ENCODE peak calls at places on chromosomes 1 and 21, in nine cellular contexts. One of them, this sample, is unnamed.

GRCh38 chr1:70319750-70320149 is 34.8 kb downstream of the ANKRD13C start:
- DNase-seq in HFF-Myc: no peak
- DNase-seq in cardiac fibroblast: peak
- DNase-seq in colonic mucosa: no peak
- DNase-seq in A549: peak
- DNase-seq in dorsolateral prefrontal cortex: no peak
- DNase-seq in Panc1: peak
- DNase-seq in adrenal gland: no peak
- DNase-seq in left ventricle myocardium inferior: no peak
- DNase-seq in this sample: peak

GRCh38 chr1:244012232-244012631 is 38.9 kb upstream of the ZBTB18 start:
- DNase-seq in dorsolateral prefrontal cortex: no peak
- DNase-seq in cardiac fibroblast: peak
- DNase-seq in Panc1: no peak
- DNase-seq in HFF-Myc: no peak
- DNase-seq in colonic mucosa: no peak
- DNase-seq in left ventricle myocardium inferior: no peak
- DNase-seq in A549: no peak
- DNase-seq in adrenal gland: peak
- DNase-seq in this sample: peak

GRCh38 chr1:234409328-234409727 is 36.1 kb downstream of the COA6 start:
- DNase-seq in A549: peak
- DNase-seq in colonic mucosa: no peak
- DNase-seq in Panc1: no peak
- DNase-seq in left ventricle myocardium inferior: no peak
- DNase-seq in HFF-Myc: no peak
- DNase-seq in cardiac fibroblast: no peak
- DNase-seq in dorsolateral prefrontal cortex: no peak
- DNase-seq in adrenal gland: no peak
- DNase-seq in this sample: peak

GRCh38 chr1:51423098-51423821 is 92.9 kb upstream of the TTC39A start:
- DNase-seq in left ventricle myocardium inferior: no peak
- DNase-seq in adrenal gland: peak
- DNase-seq in HFF-Myc: no peak
- DNase-seq in Panc1: no peak
- DNase-seq in colonic mucosa: no peak
- DNase-seq in cardiac fibroblast: peak
- DNase-seq in dorsolateral prefrontal cortex: no peak
- DNase-seq in A549: no peak
- DNase-seq in this sample: peak

GRCh38 chr1:169486281-169486904 is 649 bp upstream of the SLC19A2 start:
- DNase-seq in left ventricle myocardium inferior: no peak
- DNase-seq in dorsolateral prefrontal cortex: no peak
- DNase-seq in adrenal gland: peak
- DNase-seq in Panc1: no peak
- DNase-seq in A549: no peak
- DNase-seq in HFF-Myc: no peak
- DNase-seq in colonic mucosa: no peak
- DNase-seq in cardiac fibroblast: peak
- DNase-seq in this sample: peak

GRCh38 chr1:209505044-209505443 is 78.5 kb upstream of the CAMK1G start:
- DNase-seq in HFF-Myc: no peak
- DNase-seq in left ventricle myocardium inferior: no peak
- DNase-seq in adrenal gland: no peak
- DNase-seq in Panc1: no peak
- DNase-seq in dorsolateral prefrontal cortex: no peak
- DNase-seq in cardiac fibroblast: no peak
- DNase-seq in colonic mucosa: no peak
- DNase-seq in A549: no peak
- DNase-seq in this sample: no peak

GRCh38 chr1:90959352-90960206 is 62.3 kb downstream of the ZNF644 start:
- DNase-seq in cardiac fibroblast: peak
- DNase-seq in left ventricle myocardium inferior: no peak
- DNase-seq in colonic mucosa: no peak
- DNase-seq in HFF-Myc: no peak
- DNase-seq in A549: no peak
- DNase-seq in Panc1: peak
- DNase-seq in adrenal gland: no peak
- DNase-seq in dorsolateral prefrontal cortex: no peak
- DNase-seq in this sample: peak

GRCh38 chr1:177432897-177433296 is 262.1 kb downstream of the BRINP2 start:
- DNase-seq in colonic mucosa: no peak
- DNase-seq in A549: no peak
- DNase-seq in left ventricle myocardium inferior: no peak
- DNase-seq in HFF-Myc: no peak
- DNase-seq in dorsolateral prefrontal cortex: no peak
- DNase-seq in cardiac fibroblast: no peak
- DNase-seq in Panc1: no peak
- DNase-seq in adrenal gland: no peak
- DNase-seq in this sample: peak

GRCh38 chr1:157154940-157155514 is 16.8 kb upstream of the ETV3 start:
- DNase-seq in left ventricle myocardium inferior: peak
- DNase-seq in dorsolateral prefrontal cortex: no peak
- DNase-seq in cardiac fibroblast: peak
- DNase-seq in HFF-Myc: no peak
- DNase-seq in Panc1: no peak
- DNase-seq in adrenal gland: peak
- DNase-seq in colonic mucosa: peak
- DNase-seq in A549: peak
- DNase-seq in this sample: peak

DNA sequence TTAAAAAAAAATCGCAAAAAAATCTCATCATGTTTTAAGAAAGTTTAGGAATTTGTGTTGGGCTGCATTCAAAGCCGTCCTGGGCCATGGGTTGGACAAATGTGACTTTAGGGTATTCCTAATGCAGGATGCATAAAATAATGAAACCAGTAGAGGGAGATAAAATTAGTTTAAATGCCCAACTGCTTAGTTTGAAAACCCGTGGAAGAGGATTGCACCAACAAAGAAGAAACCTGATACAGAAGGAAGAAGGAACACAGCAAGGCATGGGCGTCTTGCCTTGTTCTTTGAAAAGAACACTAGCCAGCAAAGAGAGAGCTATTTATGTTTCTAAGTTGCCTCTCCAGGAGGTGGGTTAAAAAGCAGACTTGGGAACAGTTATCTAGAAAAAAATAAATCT is 37.9 kb downstream of the WDR3 start:
- DNase-seq in adrenal gland: no peak
- DNase-seq in Panc1: no peak
- DNase-seq in left ventricle myocardium inferior: no peak
- DNase-seq in A549: peak
- DNase-seq in HFF-Myc: peak
- DNase-seq in dorsolateral prefrontal cortex: no peak
- DNase-seq in cardiac fibroblast: peak
- DNase-seq in colonic mucosa: no peak
- DNase-seq in this sample: peak
- TF ChIP-seq CTCF in adrenal gland: peak
- TF ChIP-seq CTCF in Panc1: peak
- TF ChIP-seq CTCF in left ventricle myocardium inferior: no peak
- TF ChIP-seq CTCF in A549: no peak
- TF ChIP-seq CTCF in HFF-Myc: peak
- TF ChIP-seq CTCF in dorsolateral prefrontal cortex: no peak
- TF ChIP-seq CTCF in cardiac fibroblast: no peak
- TF ChIP-seq CTCF in colonic mucosa: no peak
- TF ChIP-seq CTCF in this sample: peak

DNA sequence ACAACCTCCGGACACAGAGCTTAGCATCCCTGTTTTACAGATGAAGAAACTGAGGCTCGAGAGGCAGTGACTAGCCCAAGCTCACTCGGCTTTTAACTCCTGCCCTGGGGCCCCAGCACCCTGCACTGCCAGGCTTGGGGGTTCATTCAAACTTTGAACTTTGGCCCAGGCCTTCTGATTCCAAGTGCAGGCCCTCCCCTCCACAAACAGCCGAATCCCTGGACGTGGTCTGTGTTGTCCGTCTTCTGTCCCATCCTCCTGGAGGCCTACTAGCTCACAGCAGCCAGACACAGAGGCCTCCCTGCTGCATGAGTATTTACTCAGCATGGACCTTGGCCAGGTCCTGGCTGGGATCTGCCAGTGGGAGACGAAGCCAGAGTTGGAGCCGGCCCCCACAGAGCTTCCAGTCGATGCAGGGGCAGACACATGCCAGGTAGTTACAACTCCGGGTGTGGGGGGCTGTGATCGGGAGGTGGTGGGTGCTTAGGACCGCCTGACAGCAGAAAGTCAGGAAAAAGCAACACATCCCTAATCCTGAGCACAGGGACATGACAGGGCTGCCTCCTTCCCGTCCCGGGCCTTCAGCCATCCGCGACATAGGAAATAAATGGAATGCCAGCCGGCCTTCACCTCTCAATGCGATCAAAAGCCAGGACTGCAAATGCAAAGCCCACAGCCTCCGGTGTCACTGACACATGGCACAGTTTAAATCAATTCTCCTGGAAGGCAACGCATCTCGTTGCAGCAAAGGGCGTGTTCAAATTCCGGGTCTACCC is 7.4 kb downstream of the IFFO2 start:
- DNase-seq in A549: peak
- DNase-seq in cardiac fibroblast: peak
- DNase-seq in left ventricle myocardium inferior: peak
- DNase-seq in dorsolateral prefrontal cortex: no peak
- DNase-seq in adrenal gland: peak
- DNase-seq in colonic mucosa: peak
- DNase-seq in Panc1: no peak
- DNase-seq in HFF-Myc: no peak
- DNase-seq in this sample: peak
- H3K4me3 ChIP-seq in A549: peak
- H3K4me3 ChIP-seq in cardiac fibroblast: no peak
- H3K4me3 ChIP-seq in left ventricle myocardium inferior: peak
- H3K4me3 ChIP-seq in dorsolateral prefrontal cortex: peak
- H3K4me3 ChIP-seq in adrenal gland: peak
- H3K4me3 ChIP-seq in colonic mucosa: no peak
- H3K4me3 ChIP-seq in Panc1: peak
- H3K4me3 ChIP-seq in HFF-Myc: peak
- H3K4me3 ChIP-seq in this sample: peak

DNA sequence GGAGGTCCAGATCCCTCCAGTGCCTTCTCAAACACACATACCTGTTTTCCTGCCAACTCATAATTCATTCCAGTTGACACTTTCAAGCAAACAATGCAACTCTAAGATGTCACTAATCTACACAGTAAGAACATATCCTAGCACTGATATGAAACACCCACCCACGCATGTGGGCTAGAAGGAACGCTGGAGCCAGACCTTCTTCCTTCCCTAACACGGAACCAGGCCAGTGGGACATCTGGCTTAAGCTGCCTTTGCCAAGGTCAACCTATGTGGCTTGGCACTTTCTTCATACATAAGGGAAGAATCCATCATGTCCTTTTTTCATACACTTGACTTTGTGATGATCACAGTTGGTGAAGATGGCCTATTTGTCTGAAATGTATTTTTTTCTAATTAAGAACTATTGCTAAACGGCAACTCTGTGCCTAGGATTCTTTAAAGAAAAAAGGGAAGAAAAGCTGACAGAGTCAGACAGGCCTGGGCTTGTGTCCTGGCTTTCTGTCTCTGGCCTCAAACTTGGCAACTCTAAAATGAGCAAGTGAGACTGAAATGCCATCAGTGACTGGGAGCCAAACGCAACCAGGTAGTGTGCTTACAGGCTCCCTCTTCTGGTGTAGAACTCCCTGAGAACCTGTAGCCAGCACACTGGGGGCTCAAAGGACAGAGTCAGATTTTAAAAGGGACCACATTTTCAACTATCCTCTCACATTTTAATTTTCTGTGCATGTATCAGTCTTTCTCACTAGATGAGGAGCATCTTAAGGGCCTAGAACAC is 92.6 kb upstream of the BEND5 start:
- DNase-seq in left ventricle myocardium inferior: peak
- DNase-seq in cardiac fibroblast: peak
- DNase-seq in HFF-Myc: no peak
- DNase-seq in colonic mucosa: no peak
- DNase-seq in A549: no peak
- DNase-seq in adrenal gland: no peak
- DNase-seq in Panc1: no peak
- DNase-seq in dorsolateral prefrontal cortex: no peak
- DNase-seq in this sample: no peak
- TF ChIP-seq CTCF in left ventricle myocardium inferior: no peak
- TF ChIP-seq CTCF in cardiac fibroblast: no peak
- TF ChIP-seq CTCF in HFF-Myc: no peak
- TF ChIP-seq CTCF in colonic mucosa: no peak
- TF ChIP-seq CTCF in A549: no peak
- TF ChIP-seq CTCF in adrenal gland: no peak
- TF ChIP-seq CTCF in Panc1: no peak
- TF ChIP-seq CTCF in dorsolateral prefrontal cortex: no peak
- TF ChIP-seq CTCF in this sample: no peak

GRCh38 chr21:44951186-44951915 is 11.5 kb downstream of the SLX9 start:
- DNase-seq in colonic mucosa: no peak
- DNase-seq in cardiac fibroblast: no peak
- DNase-seq in left ventricle myocardium inferior: peak
- DNase-seq in HFF-Myc: no peak
- DNase-seq in A549: no peak
- DNase-seq in dorsolateral prefrontal cortex: no peak
- DNase-seq in Panc1: no peak
- DNase-seq in adrenal gland: no peak
- DNase-seq in this sample: no peak

GRCh38 chr21:44953628-44954021 is 13.8 kb downstream of the SLX9 start:
- DNase-seq in A549: no peak
- DNase-seq in cardiac fibroblast: no peak
- DNase-seq in colonic mucosa: no peak
- DNase-seq in adrenal gland: no peak
- DNase-seq in left ventricle myocardium inferior: peak
- DNase-seq in HFF-Myc: no peak
- DNase-seq in dorsolateral prefrontal cortex: no peak
- DNase-seq in Panc1: no peak
- DNase-seq in this sample: no peak

GRCh38 chr21:44952116-44952928 is 12.5 kb downstream of the SLX9 start:
- DNase-seq in cardiac fibroblast: no peak
- DNase-seq in dorsolateral prefrontal cortex: no peak
- DNase-seq in adrenal gland: no peak
- DNase-seq in left ventricle myocardium inferior: peak
- DNase-seq in HFF-Myc: no peak
- DNase-seq in Panc1: no peak
- DNase-seq in A549: no peak
- DNase-seq in colonic mucosa: no peak
- DNase-seq in this sample: no peak

GRCh38 chr21:44954281-44954771 is 14.5 kb downstream of the SLX9 start:
- DNase-seq in Panc1: no peak
- DNase-seq in cardiac fibroblast: no peak
- DNase-seq in HFF-Myc: no peak
- DNase-seq in A549: no peak
- DNase-seq in left ventricle myocardium inferior: peak
- DNase-seq in colonic mucosa: no peak
- DNase-seq in dorsolateral prefrontal cortex: no peak
- DNase-seq in adrenal gland: no peak
- DNase-seq in this sample: no peak

DNA sequence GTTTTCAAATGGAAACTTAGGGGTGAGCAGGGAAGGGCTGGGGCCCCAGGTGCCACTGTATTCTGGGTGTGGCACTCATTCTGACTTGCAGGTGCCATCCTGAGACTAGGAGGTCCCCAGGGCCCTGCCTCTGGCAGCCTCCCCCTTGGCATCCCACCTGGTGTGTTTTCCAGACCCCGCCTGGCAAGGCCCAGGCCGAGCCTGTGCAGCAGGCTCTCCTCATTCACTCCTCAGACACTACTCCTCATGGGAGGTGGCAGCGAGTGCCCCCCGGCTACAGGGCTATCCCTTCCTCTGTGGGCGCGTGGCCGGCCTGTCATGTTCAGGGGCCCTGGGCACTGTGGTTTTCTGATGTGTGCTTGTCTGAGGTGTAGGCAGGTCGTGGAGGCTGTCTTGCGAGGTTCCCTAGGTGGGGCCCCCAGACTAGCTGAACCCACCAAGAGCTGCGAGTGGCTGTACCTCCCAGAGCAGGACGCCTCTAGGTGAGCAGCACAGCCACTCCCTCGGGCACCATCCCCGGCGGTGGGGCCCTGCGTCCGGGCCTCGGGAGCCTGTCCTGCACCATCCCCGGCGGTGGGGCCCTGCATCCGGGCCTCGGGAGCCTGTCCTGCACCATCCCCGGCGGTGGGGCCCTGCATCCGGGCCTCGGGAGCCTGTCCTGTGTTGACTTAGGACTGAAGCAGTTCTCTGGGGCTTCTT is 13.2 kb downstream of the SLX9 start:
- DNase-seq in colonic mucosa: no peak
- DNase-seq in cardiac fibroblast: no peak
- DNase-seq in A549: no peak
- DNase-seq in adrenal gland: no peak
- DNase-seq in Panc1: no peak
- DNase-seq in HFF-Myc: no peak
- DNase-seq in left ventricle myocardium inferior: no peak
- DNase-seq in dorsolateral prefrontal cortex: no peak
- DNase-seq in this sample: no peak
- H3K4me3 ChIP-seq in colonic mucosa: no peak
- H3K4me3 ChIP-seq in cardiac fibroblast: no peak
- H3K4me3 ChIP-seq in A549: no peak
- H3K4me3 ChIP-seq in adrenal gland: no peak
- H3K4me3 ChIP-seq in Panc1: no peak
- H3K4me3 ChIP-seq in HFF-Myc: no peak
- H3K4me3 ChIP-seq in left ventricle myocardium inferior: peak
- H3K4me3 ChIP-seq in dorsolateral prefrontal cortex: no peak
- H3K4me3 ChIP-seq in this sample: no peak